ENCODE peak calls at places on chromosome 21, in five cellular contexts. N is small intestine, Q is heart right ventricle, H is epithelial cell of esophagus, R is body of pancreas. S is an unnamed sample.

GRCh38 chr21:22758478-22758877 is 1760.3 kb downstream of the NCAM2 start:
- DNase-seq in Q (no peak), H (peak; percentile 0), N (no peak), R (no peak), S (peak; percentile 15)

GRCh38 chr21:35565204-35565611 is 495.1 kb downstream of the SETD4 start:
- DNase-seq in N (no peak), Q (peak; percentile 12), H (peak; percentile 88), R (peak; percentile 23), S (peak; percentile 94)

GRCh38 chr21:44930543-44930981 is 9.3 kb upstream of the SLX9 start:
- DNase-seq in H (no peak), R (no peak), Q (peak; percentile 48), N (no peak), S (no peak)

GRCh38 chr21:45333583-45334121 is 46.0 kb upstream of the POFUT2 start:
- DNase-seq in Q (no peak), H (peak; percentile 48), R (peak; percentile 10), N (no peak), S (no peak)

GRCh38 chr21:35150562-35151226 is 101.6 kb upstream of the RUNX1 start:
- DNase-seq in R (no peak), Q (no peak), H (peak; percentile 62), N (no peak), S (no peak)

GRCh38 chr21:9837946-9838801 is 683.2 kb upstream of the TPTE start:
- DNase-seq in H (no peak), R (no peak), N (no peak), Q (no peak), S (no peak)

GRCh38 chr21:46110499-46111192 is 12.7 kb downstream of the COL6A2 start:
- DNase-seq in H (no peak), N (no peak), R (peak; percentile 9), Q (peak; percentile 76), S (no peak)

GRCh38 chr21:34526618-34527290 is 14.7 kb upstream of the KCNE1 start:
- DNase-seq in N (peak; percentile 96), R (peak; percentile 85), Q (no peak), H (peak; percentile 99), S (peak; percentile 100)

GRCh38 chr21:31117046-31117916 is 79.0 kb upstream of the KRTAP19-8 start:
- DNase-seq in N (no peak), R (no peak), Q (no peak), H (peak; percentile 90), S (peak; percentile 61)

GRCh38 chr21:36089946-36090345 is 20.1 kb downstream of the CBR1 start:
- DNase-seq in Q (no peak), N (no peak), H (peak; percentile 91), R (no peak), S (no peak)

GRCh38 chr21:26835027-26835713 is 10.0 kb downstream of the ADAMTS1 start:
- DNase-seq in H (peak; percentile 87), R (no peak), N (no peak), Q (no peak), S (no peak)

GRCh38 chr21:46080171-46081021 is 17.5 kb upstream of the COL6A2 start:
- DNase-seq in N (no peak), R (peak; percentile 16), Q (peak; percentile 79), H (no peak), S (no peak)

GRCh38 chr21:36260030-36260787 is 59.8 kb upstream of the MORC3 start:
- DNase-seq in N (peak; percentile 79), R (peak; percentile 55), Q (no peak), H (peak; percentile 68), S (peak; percentile 21)

GRCh38 chr21:14120091-14120734 is 90.5 kb downstream of the LIPI start:
- DNase-seq in R (peak; percentile 24), H (peak; percentile 44), Q (peak; percentile 16), N (peak; percentile 51), S (no peak)

GRCh38 chr21:25756190-25756932 is 21.6 kb downstream of the GABPA start:
- DNase-seq in Q (no peak), N (no peak), H (no peak), R (no peak), S (no peak)

GRCh38 chr21:44722701-44723100 is 11.3 kb upstream of the TSPEAR start:
- DNase-seq in R (no peak), H (no peak), N (no peak), Q (no peak), S (no peak)

GRCh38 chr21:34147835-34148804 is 74.7 kb downstream of the MRPS6 start:
- DNase-seq in R (no peak), Q (no peak), N (no peak), H (no peak), S (no peak)

GRCh38 chr21:35138665-35139381 is 89.7 kb upstream of the RUNX1 start:
- DNase-seq in R (no peak), Q (no peak), N (peak; percentile 49), H (peak; percentile 93), S (peak; percentile 72)

GRCh38 chr21:31558839-31559367 is 100.6 kb upstream of the SOD1 start:
- DNase-seq in H (peak; percentile 95), R (peak; percentile 78), N (peak; percentile 76), Q (peak; percentile 86), S (peak; percentile 87)

GRCh38 chr21:24302400-24302799 is 1304.9 kb downstream of the MRPL39 start:
- DNase-seq in H (no peak), R (no peak), N (no peak), Q (no peak), S (no peak)
- H3K4me3 ChIP-seq in H (no peak overlapping the region), R (no peak overlapping the region), N (no peak overlapping the region), Q (no peak overlapping the region), S (no peak overlapping the region)

GRCh38 chr21:29346281-29346680 is 47.6 kb downstream of the BACH1 start:
- DNase-seq in R (no peak), H (no peak), Q (no peak), N (no peak), S (no peak)

GRCh38 chr21:29349702-29350101 is 51.0 kb downstream of the BACH1 start:
- DNase-seq in H (peak; percentile 32), R (no peak), Q (no peak), N (peak; percentile 71), S (no peak)

GRCh38 chr21:29346771-29347170 is 48.0 kb downstream of the BACH1 start:
- DNase-seq in N (no peak), H (no peak), R (no peak), Q (no peak), S (no peak)

GRCh38 chr21:29350246-29350779 is 51.6 kb downstream of the BACH1 start:
- DNase-seq in Q (no peak), H (no peak), R (no peak), N (peak; percentile 51), S (no peak)

GRCh38 chr21:29347274-29347681 is 48.6 kb downstream of the BACH1 start:
- DNase-seq in Q (no peak), H (peak; percentile 18), R (no peak), N (peak; percentile 81), S (no peak)
- H3K4me3 ChIP-seq in Q (no peak overlapping the region), H (no peak overlapping the region), R (no peak overlapping the region), N (no peak overlapping the region), S (no peak overlapping the region)

GRCh38 chr21:39484711-39485264 is 33.0 kb downstream of the SH3BGR start:
- DNase-seq in R (no peak), H (no peak), N (no peak), Q (no peak), S (no peak)
- H3K4me3 ChIP-seq in R (no peak overlapping the region), H (no peak overlapping the region), N (no peak overlapping the region), Q (no peak overlapping the region), S (no peak overlapping the region)

DNA sequence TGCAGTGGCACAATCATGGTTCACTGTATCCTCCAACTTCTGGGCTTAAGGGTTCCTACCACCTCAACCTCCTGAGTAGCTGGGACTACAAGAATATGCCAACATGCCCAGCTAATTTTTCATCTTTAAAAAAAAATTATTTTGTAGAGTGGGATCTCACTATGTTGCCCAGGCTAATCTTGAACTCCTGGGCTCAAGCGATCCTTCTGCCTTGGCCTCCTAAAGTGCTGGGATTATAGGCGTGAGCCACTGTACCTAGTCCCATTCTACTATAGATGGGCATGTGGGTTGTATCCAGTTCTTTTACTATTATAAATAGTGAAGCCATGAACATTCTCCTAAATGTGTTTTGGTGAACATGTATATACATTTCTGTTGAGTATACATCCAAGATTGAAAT is 57.9 kb upstream of the PAXBP1 start:
- DNase-seq in N (no peak), H (no peak), Q (no peak), R (no peak), S (no peak)
- H3K4me3 ChIP-seq in N (no peak overlapping the region), H (no peak overlapping the region), Q (no peak overlapping the region), R (no peak overlapping the region), S (no peak overlapping the region)

DNA sequence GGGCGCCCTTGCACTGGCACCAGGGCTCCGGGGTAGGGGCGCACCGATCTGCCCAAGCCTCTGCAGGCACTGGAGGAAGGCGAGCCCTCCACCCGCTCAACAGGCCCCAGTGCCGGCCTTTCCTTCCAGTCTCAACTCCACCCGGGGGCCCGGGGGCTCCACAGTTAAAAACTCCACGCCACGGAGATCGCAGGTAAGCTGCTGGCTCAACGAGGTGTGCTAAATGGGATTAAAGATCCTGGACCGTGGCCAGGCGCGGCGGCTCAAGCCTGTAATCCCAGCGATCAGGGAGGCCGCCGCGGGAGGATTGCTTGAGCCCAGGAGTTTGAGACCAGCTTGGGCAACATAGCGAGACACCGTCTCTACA is 536 bp downstream of the HSF2BP start:
- DNase-seq in R (no peak), H (no peak), Q (peak; percentile 37), N (no peak), S (no peak)
- H3K4me3 ChIP-seq in R (no peak overlapping the region), H (peak overlapping the region; percentile 40), Q (peak overlapping the region; percentile 98), N (peak overlapping the region; percentile 94), S (no peak overlapping the region)

DNA sequence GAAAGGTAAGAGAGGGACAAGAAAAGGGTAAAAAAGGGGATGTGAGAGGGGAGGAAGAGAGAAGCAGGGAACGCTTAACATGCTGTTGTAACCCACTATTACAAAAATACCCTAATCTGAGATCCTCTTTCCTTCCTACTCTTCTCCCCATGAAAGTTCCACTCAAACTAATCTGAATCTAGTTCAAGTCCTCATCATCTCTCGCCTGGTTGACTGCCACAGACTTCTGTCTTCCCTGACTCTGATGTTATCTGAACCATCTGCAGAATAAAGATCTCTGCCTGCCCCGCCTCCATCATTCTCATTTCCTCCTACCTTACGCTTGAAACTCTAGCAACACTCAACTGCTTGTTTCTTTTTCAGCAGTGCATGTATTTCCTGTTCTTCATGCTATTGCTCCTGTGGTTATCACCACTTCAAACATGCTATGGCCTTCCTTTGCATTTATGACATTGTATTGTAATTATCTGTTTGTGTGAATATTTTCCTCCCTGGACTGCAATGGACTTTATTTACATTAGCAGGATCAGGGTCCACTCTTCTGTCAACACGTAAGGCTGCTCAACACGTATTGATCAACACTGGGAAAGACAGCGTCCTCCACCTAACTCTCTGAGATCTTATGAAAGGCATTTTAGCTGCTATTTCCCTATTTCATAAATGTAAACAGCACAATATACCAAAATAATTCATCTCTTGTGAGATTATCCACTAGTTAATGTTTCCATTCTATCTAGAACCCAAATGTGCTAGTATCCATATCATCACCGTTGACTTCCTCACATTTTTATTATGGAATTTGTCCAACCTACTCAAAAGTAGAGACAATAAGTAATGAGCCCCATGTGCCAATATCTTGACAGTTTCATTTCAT is 215.5 kb upstream of the USP25 start:
- DNase-seq in N (peak; percentile 54), R (no peak), H (no peak), Q (no peak), S (no peak)
- H3K4me3 ChIP-seq in N (no peak overlapping the region), R (no peak overlapping the region), H (no peak overlapping the region), Q (no peak overlapping the region), S (no peak overlapping the region)

S was measured in skeletal muscle cell.